ENCODE peak calls at places on chromosomes 13 and 19, in six cellular contexts. N is neuronal stem cell, E is IMR-90, B is H9, P is H1, Z is mesenchymal stem cell. D is an unnamed sample.

GRCh38 chr19:19405919-19406877 is 723 bp downstream of the GATAD2A start:
- DNase-seq in N (peak), E (peak), B (peak), P (peak), Z (peak), D (no peak)

GRCh38 chr13:21579754-21580316 is 24.1 kb downstream of the MICU2 start:
- DNase-seq in N (no peak), E (no peak), B (no peak), P (no peak), Z (no peak), D (no peak)

GRCh38 chr13:35794734-35795389 is 318.4 kb upstream of the MAB21L1 start:
- DNase-seq in N (no peak), E (peak), B (no peak), P (no peak), Z (no peak), D (no peak)

GRCh38 chr13:106481919-106482318 is 53.5 kb downstream of the EFNB2 start:
- DNase-seq in N (no peak), E (no peak), B (no peak), P (no peak), Z (no peak), D (no peak)

GRCh38 chr19:48595833-48596232 is 10.7 kb upstream of the SPACA4 start:
- DNase-seq in N (no peak), E (no peak), B (no peak), P (no peak), Z (no peak), D (no peak)

GRCh38 chr19:1752009-1752756 is 1.1 kb upstream of the ONECUT3 start:
- DNase-seq in N (no peak), E (no peak), B (no peak), P (no peak), Z (no peak), D (no peak)

GRCh38 chr13:42110410-42111155 is 62.1 kb downstream of the DGKH start:
- DNase-seq in N (peak), E (peak), B (no peak), P (no peak), Z (peak), D (peak)

GRCh38 chr13:25571237-25571636 is 199.5 kb downstream of the ATP8A2 start:
- DNase-seq in N (no peak), E (no peak), B (no peak), P (no peak), Z (no peak), D (no peak)

GRCh38 chr13:42101821-42102580 is 53.6 kb downstream of the DGKH start:
- DNase-seq in N (no peak), E (no peak), B (no peak), P (no peak), Z (no peak), D (no peak)

GRCh38 chr19:33194884-33195710 is 967 bp downstream of the LRP3 start:
- DNase-seq in N (no peak), E (peak), B (no peak), P (peak), Z (peak), D (peak)

GRCh38 chr13:112648101-112648500 is 41.7 kb upstream of the ATP11A start:
- DNase-seq in N (no peak), E (no peak), B (no peak), P (no peak), Z (no peak), D (no peak)

GRCh38 chr19:55088543-55089265 is 13.0 kb downstream of the EPS8L1 start:
- DNase-seq in N (peak), E (peak), B (peak), P (peak), Z (peak), D (peak)

GRCh38 chr13:33285420-33286124 is at the start of gene STARD13:
- DNase-seq in N (peak), E (peak), B (peak), P (peak), Z (peak), D (peak)

GRCh38 chr19:2613507-2614295 is 88.8 kb downstream of the GNG7 start:
- DNase-seq in N (no peak), E (peak), B (peak), P (peak), Z (peak), D (no peak)

GRCh38 chr13:109784590-109785140 is 1.7 kb downstream of the IRS2 start:
- DNase-seq in N (peak), E (peak), B (peak), P (peak), Z (peak), D (peak)

GRCh38 chr13:109783815-109784589 is 2.4 kb downstream of the IRS2 start:
- DNase-seq in N (no peak), E (no peak), B (peak), P (no peak), Z (peak), D (no peak)

GRCh38 chr13:109785892-109786450 is 412 bp downstream of the IRS2 start:
- DNase-seq in N (no peak), E (no peak), B (no peak), P (no peak), Z (no peak), D (no peak)

GRCh38 chr13:109786457-109787134 is at the start of gene IRS2:
- DNase-seq in N (peak), E (peak), B (peak), P (peak), Z (peak), D (peak)

DNA sequence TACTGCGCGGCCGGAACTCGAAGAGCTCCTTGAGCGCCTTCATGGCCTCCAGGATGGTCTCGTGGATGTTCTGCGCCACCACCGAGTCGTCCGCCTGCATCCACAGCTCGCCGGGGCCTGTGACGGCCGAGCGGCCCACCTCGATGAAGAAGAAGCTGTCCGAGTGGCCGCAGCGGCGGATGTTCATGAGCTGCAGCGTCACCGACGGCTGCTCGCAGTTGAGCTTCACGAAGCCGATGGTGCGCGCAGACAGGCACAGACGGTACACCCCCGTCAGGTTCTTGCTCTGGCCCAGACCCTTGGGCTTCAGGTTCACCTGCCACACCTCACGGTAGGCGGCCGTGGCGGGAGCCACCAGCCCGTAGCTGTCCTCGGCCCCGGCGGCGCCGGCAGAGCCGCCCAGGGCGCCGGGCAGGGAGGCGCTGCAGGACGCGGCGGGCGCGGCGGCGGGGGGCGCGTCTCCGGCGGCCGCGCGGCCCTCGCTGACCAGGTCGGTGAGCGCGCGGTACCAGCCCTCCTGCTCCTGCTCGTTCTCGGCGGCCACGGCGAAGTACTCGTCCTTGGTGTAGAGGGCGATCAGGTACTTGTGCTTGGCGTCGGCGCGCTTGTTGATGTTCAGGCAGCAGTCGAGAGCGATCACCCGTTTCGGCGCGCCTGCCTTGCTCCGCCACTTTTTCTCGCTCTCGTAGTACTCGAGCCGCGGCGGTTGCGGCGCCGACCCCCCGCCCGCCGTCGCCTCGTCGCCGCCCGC is 1.1 kb downstream of the IRS2 start:
- DNase-seq in N (no peak), E (peak), B (peak), P (peak), Z (peak), D (peak)
- H3K18ac ChIP-seq in N (peak), E (no peak), B (peak), P (peak), Z (peak), D (peak)

GRCh38 chr19:307111-307531 is 15.9 kb upstream of the PLPP2 start:
- DNase-seq in N (no peak), E (no peak), B (no peak), P (no peak), Z (no peak), D (no peak)

GRCh38 chr19:309206-309565 is 18.0 kb upstream of the PLPP2 start:
- DNase-seq in N (no peak), E (no peak), B (no peak), P (no peak), Z (no peak), D (no peak)

GRCh38 chr19:306151-306900 is 15.1 kb upstream of the PLPP2 start:
- DNase-seq in N (no peak), E (no peak), B (no peak), P (no peak), Z (no peak), D (no peak)

GRCh38 chr19:308471-309205 is 17.4 kb upstream of the PLPP2 start:
- DNase-seq in N (no peak), E (no peak), B (no peak), P (no peak), Z (no peak), D (no peak)

DNA sequence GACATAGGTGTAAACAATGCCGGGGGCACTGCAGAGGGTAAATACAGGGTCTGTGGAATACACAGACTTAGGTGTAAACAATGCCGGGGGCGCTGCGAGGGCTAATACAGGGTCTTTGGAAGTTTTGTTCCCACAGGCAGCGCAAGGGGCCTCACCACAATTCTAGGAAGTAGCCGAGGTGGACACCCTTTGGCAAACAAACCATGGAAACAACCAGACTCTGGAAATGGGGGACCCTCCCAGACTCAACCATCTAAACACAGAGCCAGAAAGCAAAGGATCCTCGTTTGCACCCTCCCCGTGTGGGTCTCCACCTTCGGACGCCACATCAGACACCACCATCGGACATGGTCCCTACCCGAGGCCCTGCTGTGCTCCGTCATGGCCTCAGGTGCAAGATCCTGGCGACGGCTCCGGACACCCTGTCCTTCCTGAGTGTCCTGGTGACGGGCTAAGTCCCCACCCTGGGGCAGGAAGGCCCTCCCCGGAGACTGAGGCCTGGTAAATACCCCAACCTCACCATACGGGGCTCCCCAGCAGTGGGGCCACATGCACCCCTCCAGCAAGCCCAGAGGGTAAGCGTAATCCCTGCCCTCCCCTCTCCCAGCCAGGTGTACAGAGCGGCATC is 16.7 kb upstream of the PLPP2 start:
- DNase-seq in N (no peak), E (no peak), B (no peak), P (no peak), Z (no peak), D (no peak)
- H3K14ac ChIP-seq in N (no peak), E (no peak), B (no peak), P (no peak), Z (no peak), D (no peak)

GRCh38 chr13:101845501-101846012 is 393.1 kb downstream of the ITGBL1 start:
- DNase-seq in N (no peak), E (peak), B (no peak), P (no peak), Z (peak), D (peak)
- H3K18ac ChIP-seq in N (no peak), E (no peak), B (no peak), P (no peak), Z (no peak), D (no peak)

GRCh38 chr13:30700364-30700763 is 35.0 kb upstream of the ALOX5AP start:
- DNase-seq in N (no peak), E (no peak), B (no peak), P (no peak), Z (no peak), D (no peak)
- H3K14ac ChIP-seq in N (no peak), E (no peak), B (no peak), P (no peak), Z (no peak), D (no peak)

DNA sequence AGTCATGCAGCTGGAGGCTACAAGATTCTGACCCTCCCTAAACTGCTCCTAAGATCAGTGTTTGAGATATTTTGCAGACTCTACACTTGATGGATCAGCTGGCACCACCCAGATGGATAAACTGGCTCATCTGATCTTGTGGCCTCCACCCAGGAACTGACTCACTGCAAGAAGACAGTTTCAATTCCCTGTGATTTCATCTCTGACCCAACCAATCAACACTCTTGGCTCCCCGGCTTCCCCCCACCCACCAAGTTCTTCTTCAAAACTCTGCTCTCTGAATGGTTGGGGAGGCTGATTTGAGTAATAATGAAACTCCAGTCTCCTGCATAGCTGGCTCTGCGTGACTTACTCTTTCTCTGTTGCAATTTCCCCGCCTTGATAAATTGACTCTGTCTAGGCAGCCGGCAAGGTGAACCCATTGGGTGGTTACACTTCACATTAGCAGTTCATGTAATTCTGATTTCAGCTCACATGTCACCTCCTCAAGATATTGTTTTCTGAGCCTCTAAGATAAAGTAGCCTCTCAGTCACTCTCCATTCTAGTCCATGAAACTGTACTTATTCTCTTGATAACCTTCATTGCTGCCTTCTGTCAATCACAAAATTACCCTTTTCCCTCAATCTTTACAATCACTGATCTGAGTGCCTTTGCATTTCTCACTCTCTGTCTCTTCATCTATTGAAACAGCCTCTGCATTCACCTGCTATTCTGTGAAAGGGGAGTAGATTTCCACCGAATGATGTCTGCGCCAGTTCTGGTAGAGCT is 9.9 kb upstream of the FPR3 start:
- DNase-seq in N (no peak), E (no peak), B (no peak), P (no peak), Z (no peak), D (peak)
- H3K18ac ChIP-seq in N (no peak), E (no peak), B (no peak), P (no peak), Z (no peak), D (no peak)

GRCh38 chr13:27954406-27954851 is 14.7 kb downstream of the CDX2 start:
- DNase-seq in N (no peak), E (no peak), B (peak), P (peak), Z (peak), D (peak)
- H3K14ac ChIP-seq in N (no peak), E (no peak), B (no peak), P (no peak), Z (no peak), D (peak)

GRCh38 chr19:39341720-39342604 is at the start of gene SAMD4B:
- DNase-seq in N (peak), E (peak), B (peak), P (peak), Z (peak), D (peak)
- H3K18ac ChIP-seq in N (peak), E (peak), B (no peak), P (no peak), Z (peak), D (peak)

DNA sequence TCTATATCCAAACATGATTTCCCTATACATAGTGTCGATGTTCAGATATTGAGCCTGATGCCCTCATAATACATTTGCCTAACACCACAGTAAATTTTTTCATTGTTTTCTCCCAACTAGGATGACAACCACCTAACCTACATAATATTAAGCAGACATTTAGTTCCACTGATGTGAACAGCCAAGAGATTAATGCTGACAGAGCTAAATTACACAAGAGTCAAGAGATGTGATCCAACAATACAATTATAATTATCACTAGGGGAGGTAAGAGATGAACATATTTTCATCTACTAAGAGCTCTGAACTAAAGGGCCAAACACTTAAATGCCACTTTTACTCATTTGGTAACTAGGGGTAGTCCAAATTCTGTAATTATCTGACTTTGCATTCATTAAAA is 145.9 kb downstream of the DACH1 start:
- DNase-seq in N (no peak), E (no peak), B (no peak), P (no peak), Z (no peak), D (no peak)
- H3K14ac ChIP-seq in N (no peak), E (no peak), B (no peak), P (no peak), Z (no peak), D (no peak)

DNA sequence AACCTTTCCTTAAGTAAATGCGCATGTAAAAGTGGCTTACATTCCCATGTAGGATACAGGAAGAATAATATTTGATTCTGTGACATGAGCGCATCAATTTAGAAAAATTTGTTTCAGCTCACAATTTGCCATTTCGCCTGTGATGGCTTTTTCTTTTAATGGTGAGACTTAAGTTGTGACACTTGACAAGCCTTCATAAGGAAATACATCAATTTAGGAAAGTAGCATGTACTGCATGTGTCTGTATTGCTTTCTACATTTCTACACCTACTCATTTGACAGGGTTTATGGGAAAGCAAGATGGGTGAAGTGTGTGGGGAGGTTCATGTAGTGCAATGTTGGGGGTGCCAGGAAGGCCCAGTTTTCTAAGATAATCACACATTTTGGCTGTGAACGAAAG is 12.1 kb upstream of the SCEL start:
- DNase-seq in N (no peak), E (no peak), B (no peak), P (no peak), Z (no peak), D (no peak)
- H3K18ac ChIP-seq in N (no peak), E (no peak), B (no peak), P (no peak), Z (no peak), D (no peak)

D was measured in trophoblast cell.